ENCODE peak calls at places on chromosome 17, in four cellular contexts. One of them, this sample, is unnamed.

GRCh38 chr17:48259710-48260291 is 152.2 kb downstream of the SNX11 start:
- DNase-seq in H9: no peak
- DNase-seq in tibial artery: no peak
- DNase-seq in mammary epithelial cell: peak; percentile 30
- DNase-seq in this sample: peak; percentile 46

GRCh38 chr17:2181206-2181983 is 122.2 kb downstream of the SMG6 start:
- DNase-seq in mammary epithelial cell: no peak
- DNase-seq in tibial artery: peak; percentile 72
- DNase-seq in H9: no peak
- DNase-seq in this sample: peak; percentile 53

GRCh38 chr17:71828182-71828596 is 292.6 kb upstream of the SOX9 start:
- DNase-seq in mammary epithelial cell: peak; percentile 13
- DNase-seq in H9: peak; percentile 97
- DNase-seq in tibial artery: no peak
- DNase-seq in this sample: no peak

GRCh38 chr17:78558181-78558850 is 18.9 kb downstream of the DNAH17 start:
- DNase-seq in mammary epithelial cell: peak; percentile 11
- DNase-seq in tibial artery: no peak
- DNase-seq in H9: no peak
- DNase-seq in this sample: no peak

GRCh38 chr17:78563189-78564145 is 13.7 kb downstream of the DNAH17 start:
- DNase-seq in H9: no peak
- DNase-seq in tibial artery: peak; percentile 39
- DNase-seq in mammary epithelial cell: no peak
- DNase-seq in this sample: no peak

GRCh38 chr17:21161498-21162393 is 35.0 kb downstream of the DHRS7B start:
- DNase-seq in H9: no peak
- DNase-seq in mammary epithelial cell: no peak
- DNase-seq in tibial artery: no peak
- DNase-seq in this sample: no peak

GRCh38 chr17:17712268-17712924 is 31.1 kb downstream of the RAI1 start:
- DNase-seq in mammary epithelial cell: peak; percentile 58
- DNase-seq in tibial artery: no peak
- DNase-seq in H9: no peak
- DNase-seq in this sample: no peak

GRCh38 chr17:1473170-1473569 is 17.1 kb upstream of the CRK start:
- DNase-seq in tibial artery: no peak
- DNase-seq in mammary epithelial cell: no peak
- DNase-seq in H9: peak; percentile 67
- DNase-seq in this sample: no peak

GRCh38 chr17:38749222-38750043 is 1.3 kb upstream of the PCGF2 start:
- DNase-seq in H9: peak; percentile 93
- DNase-seq in mammary epithelial cell: peak; percentile 67
- DNase-seq in tibial artery: peak; percentile 92
- DNase-seq in this sample: peak; percentile 93

GRCh38 chr17:5838661-5839300 is 231.4 kb upstream of the WSCD1 start:
- DNase-seq in tibial artery: no peak
- DNase-seq in mammary epithelial cell: no peak
- DNase-seq in H9: peak; percentile 62
- DNase-seq in this sample: no peak

GRCh38 chr17:5837055-5837491 is 233.1 kb upstream of the WSCD1 start:
- DNase-seq in mammary epithelial cell: peak; percentile 96
- DNase-seq in tibial artery: no peak
- DNase-seq in H9: peak; percentile 22
- DNase-seq in this sample: no peak

GRCh38 chr17:5832886-5833285 is 237.3 kb upstream of the WSCD1 start:
- DNase-seq in tibial artery: no peak
- DNase-seq in mammary epithelial cell: peak; percentile 84
- DNase-seq in H9: peak; percentile 29
- DNase-seq in this sample: no peak
- H3K27ac ChIP-seq in tibial artery: no peak overlapping the region
- H3K27ac ChIP-seq in mammary epithelial cell: peak overlapping the region; percentile 100
- H3K27ac ChIP-seq in H9: no peak overlapping the region
- H3K27ac ChIP-seq in this sample: no peak overlapping the region

DNA sequence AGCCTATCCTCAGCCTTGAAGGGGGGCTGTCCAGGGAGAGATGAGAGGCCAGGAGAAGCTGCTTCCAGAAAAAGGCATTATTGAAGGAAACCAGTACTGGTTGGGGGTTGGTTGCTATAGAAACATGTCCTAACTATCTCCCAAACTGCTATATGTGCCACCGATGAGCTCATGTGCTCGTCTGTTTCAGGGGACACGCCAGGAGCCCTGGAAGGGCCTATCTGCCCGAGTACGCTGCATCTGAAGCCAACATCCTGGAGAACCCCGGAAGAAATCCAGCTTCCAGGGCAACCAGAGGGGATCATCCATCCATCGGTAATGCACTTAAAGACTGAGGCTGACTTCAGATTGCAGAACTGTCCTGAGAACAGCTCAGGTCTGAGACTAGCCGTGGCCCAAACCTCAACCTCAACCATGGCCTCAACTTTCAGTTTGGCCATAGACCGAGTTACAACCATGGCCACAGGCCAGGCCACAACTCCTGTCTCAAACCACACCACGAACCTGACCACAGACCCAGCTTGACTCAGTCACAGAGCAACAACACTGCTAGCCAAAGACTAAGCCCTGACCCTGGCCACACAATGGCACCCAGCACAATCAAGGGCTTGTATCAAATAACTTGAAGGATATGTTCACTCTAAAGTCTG is 10.2 kb downstream of the PITPNM3 start:
- DNase-seq in H9: no peak
- DNase-seq in tibial artery: no peak
- DNase-seq in mammary epithelial cell: peak; percentile 50
- DNase-seq in this sample: no peak
- H3K27ac ChIP-seq in H9: no peak overlapping the region
- H3K27ac ChIP-seq in tibial artery: no peak overlapping the region
- H3K27ac ChIP-seq in mammary epithelial cell: no peak overlapping the region
- H3K27ac ChIP-seq in this sample: no peak overlapping the region

GRCh38 chr17:67417507-67417906 is 40.4 kb downstream of the PITPNC1 start:
- DNase-seq in mammary epithelial cell: no peak
- DNase-seq in tibial artery: no peak
- DNase-seq in H9: no peak
- DNase-seq in this sample: no peak

GRCh38 chr17:67414559-67414958 is 37.5 kb downstream of the PITPNC1 start:
- DNase-seq in tibial artery: no peak
- DNase-seq in mammary epithelial cell: no peak
- DNase-seq in H9: no peak
- DNase-seq in this sample: no peak

GRCh38 chr17:67414130-67414529 is 37.0 kb downstream of the PITPNC1 start:
- DNase-seq in tibial artery: no peak
- DNase-seq in mammary epithelial cell: no peak
- DNase-seq in H9: no peak
- DNase-seq in this sample: no peak

GRCh38 chr17:67413399-67413798 is 36.3 kb downstream of the PITPNC1 start:
- DNase-seq in mammary epithelial cell: peak; percentile 79
- DNase-seq in tibial artery: no peak
- DNase-seq in H9: no peak
- DNase-seq in this sample: no peak

DNA sequence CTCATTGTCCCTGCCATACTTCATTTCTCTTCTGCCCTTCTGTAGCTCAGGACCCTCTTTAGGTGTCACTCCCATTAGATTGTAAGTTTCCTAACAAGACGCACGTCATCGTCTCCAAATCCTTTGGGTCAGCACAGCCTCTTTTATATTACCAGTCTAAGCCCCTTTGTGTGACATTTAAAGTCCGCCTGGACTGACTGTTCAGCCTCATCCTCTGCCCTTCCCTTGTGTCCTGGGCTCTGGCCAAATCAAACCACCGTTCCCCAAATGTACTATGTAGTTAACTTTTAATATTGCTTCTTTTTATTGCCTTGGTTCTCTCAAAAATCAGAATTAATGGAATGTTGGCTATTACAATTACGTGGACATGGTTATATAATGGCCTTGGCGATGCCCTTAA is 38.2 kb downstream of the PITPNC1 start:
- DNase-seq in tibial artery: no peak
- DNase-seq in mammary epithelial cell: no peak
- DNase-seq in H9: no peak
- DNase-seq in this sample: no peak
- H3K27ac ChIP-seq in tibial artery: no peak overlapping the region
- H3K27ac ChIP-seq in mammary epithelial cell: no peak overlapping the region
- H3K27ac ChIP-seq in H9: no peak overlapping the region
- H3K27ac ChIP-seq in this sample: no peak overlapping the region

GRCh38 chr17:40453881-40454630 is 10.8 kb downstream of the IGFBP4 start:
- DNase-seq in H9: no peak
- DNase-seq in tibial artery: no peak
- DNase-seq in mammary epithelial cell: no peak
- DNase-seq in this sample: no peak
- H3K27ac ChIP-seq in H9: no peak overlapping the region
- H3K27ac ChIP-seq in tibial artery: peak overlapping the region; percentile 94
- H3K27ac ChIP-seq in mammary epithelial cell: no peak overlapping the region
- H3K27ac ChIP-seq in this sample: no peak overlapping the region

GRCh38 chr17:28925912-28926365 is 23.1 kb upstream of the DHRS13 start:
- DNase-seq in tibial artery: no peak
- DNase-seq in H9: no peak
- DNase-seq in mammary epithelial cell: peak; percentile 95
- DNase-seq in this sample: no peak

GRCh38 chr17:28926366-28926765 is 23.5 kb upstream of the DHRS13 start:
- DNase-seq in tibial artery: no peak
- DNase-seq in mammary epithelial cell: peak; percentile 19
- DNase-seq in H9: no peak
- DNase-seq in this sample: no peak

GRCh38 chr17:28928061-28928460 is 23.3 kb downstream of the PHF12 start:
- DNase-seq in tibial artery: no peak
- DNase-seq in mammary epithelial cell: peak; percentile 90
- DNase-seq in H9: no peak
- DNase-seq in this sample: no peak

GRCh38 chr17:28929769-28930168 is 21.5 kb downstream of the PHF12 start:
- DNase-seq in mammary epithelial cell: no peak
- DNase-seq in H9: no peak
- DNase-seq in tibial artery: no peak
- DNase-seq in this sample: no peak

GRCh38 chr17:28926786-28927185 is 23.9 kb upstream of the DHRS13 start:
- DNase-seq in mammary epithelial cell: peak; percentile 36
- DNase-seq in H9: no peak
- DNase-seq in tibial artery: no peak
- DNase-seq in this sample: no peak
- H3K27ac ChIP-seq in mammary epithelial cell: peak overlapping the region; percentile 60
- H3K27ac ChIP-seq in H9: no peak overlapping the region
- H3K27ac ChIP-seq in tibial artery: no peak overlapping the region
- H3K27ac ChIP-seq in this sample: peak overlapping the region; percentile 57

GRCh38 chr17:81298991-81299733 is 4.1 kb upstream of the SLC38A10 start:
- DNase-seq in H9: no peak
- DNase-seq in mammary epithelial cell: no peak
- DNase-seq in tibial artery: no peak
- DNase-seq in this sample: no peak

GRCh38 chr17:81300586-81301155 is 5.6 kb upstream of the SLC38A10 start:
- DNase-seq in tibial artery: no peak
- DNase-seq in H9: no peak
- DNase-seq in mammary epithelial cell: no peak
- DNase-seq in this sample: no peak

GRCh38 chr17:81295678-81296381 is 723 bp upstream of the SLC38A10 start:
- DNase-seq in mammary epithelial cell: peak; percentile 82
- DNase-seq in H9: peak; percentile 88
- DNase-seq in tibial artery: no peak
- DNase-seq in this sample: peak; percentile 80

GRCh38 chr17:81299846-81300585 is 4.9 kb upstream of the SLC38A10 start:
- DNase-seq in mammary epithelial cell: no peak
- DNase-seq in H9: no peak
- DNase-seq in tibial artery: no peak
- DNase-seq in this sample: no peak

GRCh38 chr17:81298325-81298990 is 3.4 kb upstream of the SLC38A10 start:
- DNase-seq in mammary epithelial cell: no peak
- DNase-seq in H9: no peak
- DNase-seq in tibial artery: no peak
- DNase-seq in this sample: no peak
- H3K27ac ChIP-seq in mammary epithelial cell: no peak overlapping the region
- H3K27ac ChIP-seq in H9: no peak overlapping the region
- H3K27ac ChIP-seq in tibial artery: no peak overlapping the region
- H3K27ac ChIP-seq in this sample: no peak overlapping the region

GRCh38 chr17:61133853-61134252 is 265.8 kb upstream of the TBX2 start:
- DNase-seq in H9: no peak
- DNase-seq in tibial artery: no peak
- DNase-seq in mammary epithelial cell: no peak
- DNase-seq in this sample: no peak
- H3K27ac ChIP-seq in H9: no peak overlapping the region
- H3K27ac ChIP-seq in tibial artery: peak overlapping the region; percentile 63
- H3K27ac ChIP-seq in mammary epithelial cell: no peak overlapping the region
- H3K27ac ChIP-seq in this sample: no peak overlapping the region